ENCODE peak calls at places on chromosome 4, in seven cellular contexts. J, T, V, D, M, H and X are unnamed samples.
A peak's percentile ranks its signal among the peaks of the same experiment; 100 is the strongest.

GRCh38 chr4:110654254-110654635 is 31.4 kb upstream of the PITX2 start:
- DNase-seq in J (no peak), T (no peak), V (no peak), D (no peak), M (no peak), H (no peak), X (no peak)

GRCh38 chr4:48985976-48986653 is at the start of gene CWH43:
- DNase-seq in J (no peak), T (no peak), V (no peak), D (no peak), M (no peak), H (no peak), X (no peak)

GRCh38 chr4:120266602-120267001 is 200.0 kb upstream of the MAD2L1 start:
- DNase-seq in J (no peak), T (no peak), V (no peak), D (no peak), M (peak; percentile 0), H (no peak), X (no peak)

GRCh38 chr4:80097395-80098177 is 24.6 kb upstream of the ANTXR2 start:
- DNase-seq in J (no peak), T (no peak), V (no peak), D (no peak), M (peak; percentile 79), H (peak; percentile 47), X (no peak)

GRCh38 chr4:4720671-4721070 is 138.8 kb upstream of the MSX1 start:
- DNase-seq in J (no peak), T (no peak), V (no peak), D (no peak), M (no peak), H (no peak), X (no peak)

GRCh38 chr4:1904042-1904441 is 32.8 kb downstream of the NSD2 start:
- DNase-seq in J (no peak), T (no peak), V (no peak), D (no peak), M (no peak), H (no peak), X (no peak)

GRCh38 chr4:143784567-143784966 is 84.1 kb upstream of the FREM3 start:
- DNase-seq in J (no peak), T (no peak), V (no peak), D (no peak), M (no peak), H (no peak), X (no peak)

GRCh38 chr4:126705271-126705670 is 927.5 kb upstream of the INTU start:
- DNase-seq in J (no peak), T (no peak), V (no peak), D (no peak), M (peak; percentile 71), H (no peak), X (no peak)

GRCh38 chr4:102598759-102599379 is 97.7 kb downstream of the NFKB1 start:
- DNase-seq in J (no peak), T (no peak), V (no peak), D (no peak), M (peak; percentile 67), H (no peak), X (no peak)

GRCh38 chr4:156638925-156639605 is 332.5 kb downstream of the PDGFC start:
- DNase-seq in J (no peak), T (no peak), V (no peak), D (no peak), M (peak; percentile 78), H (no peak), X (no peak)

GRCh38 chr4:55172694-55173287 is 47.4 kb upstream of the KDR start:
- DNase-seq in J (no peak), T (no peak), V (no peak), D (no peak), M (peak; percentile 88), H (no peak), X (no peak)

GRCh38 chr4:107618656-107619055 is 101.4 kb downstream of the PAPSS1 start:
- DNase-seq in J (no peak), T (no peak), V (no peak), D (no peak), M (no peak), H (no peak), X (no peak)

GRCh38 chr4:137267024-137267423 is 265.3 kb downstream of the PCDH18 start:
- DNase-seq in J (no peak), T (no peak), V (no peak), D (no peak), M (peak; percentile 77), H (no peak), X (no peak)

GRCh38 chr4:66000500-66001117 is 330.3 kb upstream of the EPHA5 start:
- DNase-seq in J (no peak), T (no peak), V (no peak), D (no peak), M (no peak), H (no peak), X (no peak)

GRCh38 chr4:1547863-1548637 is 136.1 kb downstream of the FAM53A start:
- DNase-seq in J (no peak), T (no peak), V (no peak), D (no peak), M (peak; percentile 67), H (no peak), X (no peak)

GRCh38 chr4:4572821-4573220 is 31.0 kb upstream of the STX18 start:
- DNase-seq in J (no peak), T (no peak), V (no peak), D (no peak), M (peak; percentile 27), H (no peak), X (no peak)

GRCh38 chr4:179695175-179695574 is 2252.9 kb upstream of the AGA start:
- DNase-seq in J (no peak), T (no peak), V (no peak), D (no peak), M (peak; percentile 48), H (no peak), X (no peak)

GRCh38 chr4:151012836-151013235 is 2.2 kb downstream of the LRBA start:
- DNase-seq in J (no peak), T (no peak), V (no peak), D (no peak), M (no peak), H (peak; percentile 65), X (no peak)